ENCODE peak calls at places on chromosomes 7 and 10, in six cellular contexts. One of them, this sample, is unnamed.

GRCh38 chr10:73910764-73911552 is at the start of gene PLAU:
- DNase-seq in cardiac muscle cell: peak; percentile 69
- DNase-seq in heart left ventricle: peak; percentile 77
- DNase-seq in uterus: no peak
- DNase-seq in ascending aorta: no peak
- DNase-seq in right atrium auricular region: no peak
- DNase-seq in this sample: no peak

GRCh38 chr7:131235489-131236317 is 92.0 kb upstream of the MKLN1 start:
- DNase-seq in ascending aorta: peak; percentile 48
- DNase-seq in cardiac muscle cell: no peak
- DNase-seq in heart left ventricle: no peak
- DNase-seq in right atrium auricular region: peak; percentile 77
- DNase-seq in uterus: peak; percentile 46
- DNase-seq in this sample: no peak

GRCh38 chr7:155857141-155857540 is 44.9 kb upstream of the SHH start:
- DNase-seq in cardiac muscle cell: no peak
- DNase-seq in ascending aorta: no peak
- DNase-seq in heart left ventricle: no peak
- DNase-seq in uterus: no peak
- DNase-seq in right atrium auricular region: no peak
- DNase-seq in this sample: no peak

GRCh38 chr7:29360633-29361625 is 166.4 kb downstream of the CHN2 start:
- DNase-seq in heart left ventricle: no peak
- DNase-seq in right atrium auricular region: no peak
- DNase-seq in ascending aorta: no peak
- DNase-seq in uterus: no peak
- DNase-seq in cardiac muscle cell: no peak
- DNase-seq in this sample: no peak

GRCh38 chr10:100345570-100346330 is 1.3 kb upstream of the SCD start:
- DNase-seq in uterus: no peak
- DNase-seq in ascending aorta: no peak
- DNase-seq in cardiac muscle cell: peak; percentile 31
- DNase-seq in right atrium auricular region: no peak
- DNase-seq in heart left ventricle: no peak
- DNase-seq in this sample: no peak

GRCh38 chr10:116723428-116724281 is 18.7 kb downstream of the HSPA12A start:
- DNase-seq in uterus: no peak
- DNase-seq in heart left ventricle: no peak
- DNase-seq in right atrium auricular region: no peak
- DNase-seq in ascending aorta: no peak
- DNase-seq in cardiac muscle cell: no peak
- DNase-seq in this sample: no peak

GRCh38 chr7:80284848-80285247 is 150.2 kb downstream of the GNAI1 start:
- DNase-seq in heart left ventricle: no peak
- DNase-seq in cardiac muscle cell: no peak
- DNase-seq in uterus: no peak
- DNase-seq in ascending aorta: no peak
- DNase-seq in right atrium auricular region: no peak
- DNase-seq in this sample: no peak

GRCh38 chr10:131802156-131802915 is 98.5 kb upstream of the PPP2R2D start:
- DNase-seq in cardiac muscle cell: no peak
- DNase-seq in heart left ventricle: no peak
- DNase-seq in ascending aorta: no peak
- DNase-seq in right atrium auricular region: no peak
- DNase-seq in uterus: no peak
- DNase-seq in this sample: no peak

GRCh38 chr10:59290448-59290847 is 71.9 kb downstream of the FAM13C start:
- DNase-seq in uterus: no peak
- DNase-seq in cardiac muscle cell: no peak
- DNase-seq in heart left ventricle: no peak
- DNase-seq in right atrium auricular region: no peak
- DNase-seq in ascending aorta: no peak
- DNase-seq in this sample: no peak

GRCh38 chr10:128952856-128953255 is 514.2 kb upstream of the MGMT start:
- DNase-seq in right atrium auricular region: no peak
- DNase-seq in cardiac muscle cell: no peak
- DNase-seq in uterus: no peak
- DNase-seq in ascending aorta: no peak
- DNase-seq in heart left ventricle: no peak
- DNase-seq in this sample: no peak

GRCh38 chr10:11869743-11870460 is 46.7 kb downstream of the PROSER2 start:
- DNase-seq in ascending aorta: no peak
- DNase-seq in cardiac muscle cell: no peak
- DNase-seq in uterus: no peak
- DNase-seq in right atrium auricular region: no peak
- DNase-seq in heart left ventricle: no peak
- DNase-seq in this sample: no peak

GRCh38 chr10:86082556-86082955 is 284.0 kb downstream of the GRID1 start:
- DNase-seq in uterus: no peak
- DNase-seq in ascending aorta: no peak
- DNase-seq in heart left ventricle: no peak
- DNase-seq in right atrium auricular region: peak; percentile 48
- DNase-seq in cardiac muscle cell: no peak
- DNase-seq in this sample: no peak

GRCh38 chr7:85659364-85659763 is 472.5 kb upstream of the SEMA3D start:
- DNase-seq in cardiac muscle cell: no peak
- DNase-seq in right atrium auricular region: no peak
- DNase-seq in heart left ventricle: no peak
- DNase-seq in ascending aorta: no peak
- DNase-seq in uterus: no peak
- DNase-seq in this sample: no peak

GRCh38 chr7:39158367-39158766 is 180.7 kb downstream of the POU6F2 start:
- DNase-seq in cardiac muscle cell: no peak
- DNase-seq in uterus: no peak
- DNase-seq in right atrium auricular region: no peak
- DNase-seq in ascending aorta: no peak
- DNase-seq in heart left ventricle: no peak
- DNase-seq in this sample: no peak

GRCh38 chr7:124155400-124156022 is 122.6 kb upstream of the TMEM229A start:
- DNase-seq in ascending aorta: no peak
- DNase-seq in cardiac muscle cell: peak; percentile 55
- DNase-seq in heart left ventricle: no peak
- DNase-seq in right atrium auricular region: no peak
- DNase-seq in uterus: no peak
- DNase-seq in this sample: no peak

GRCh38 chr10:29055091-29055490 is 233.8 kb upstream of the LYZL1 start:
- DNase-seq in right atrium auricular region: no peak
- DNase-seq in ascending aorta: no peak
- DNase-seq in uterus: no peak
- DNase-seq in cardiac muscle cell: no peak
- DNase-seq in heart left ventricle: no peak
- DNase-seq in this sample: no peak

GRCh38 chr7:1526271-1526754 is 4.2 kb upstream of the MAFK start:
- DNase-seq in ascending aorta: no peak
- DNase-seq in heart left ventricle: no peak
- DNase-seq in uterus: no peak
- DNase-seq in cardiac muscle cell: no peak
- DNase-seq in right atrium auricular region: no peak
- DNase-seq in this sample: no peak

GRCh38 chr7:102439963-102440795 is 6.8 kb downstream of the ORAI2 start:
- DNase-seq in heart left ventricle: peak; percentile 68
- DNase-seq in ascending aorta: no peak
- DNase-seq in cardiac muscle cell: no peak
- DNase-seq in uterus: peak; percentile 68
- DNase-seq in right atrium auricular region: peak; percentile 77
- DNase-seq in this sample: no peak

GRCh38 chr7:155663942-155664341 is 19.5 kb downstream of the RBM33 start:
- DNase-seq in right atrium auricular region: no peak
- DNase-seq in uterus: no peak
- DNase-seq in ascending aorta: no peak
- DNase-seq in heart left ventricle: no peak
- DNase-seq in cardiac muscle cell: no peak
- DNase-seq in this sample: no peak

GRCh38 chr7:50531401-50531906 is 33.8 kb downstream of the DDC start:
- DNase-seq in ascending aorta: no peak
- DNase-seq in heart left ventricle: no peak
- DNase-seq in uterus: no peak
- DNase-seq in right atrium auricular region: no peak
- DNase-seq in cardiac muscle cell: no peak
- DNase-seq in this sample: no peak

GRCh38 chr7:105963038-105963667 is at the start of gene CDHR3:
- DNase-seq in right atrium auricular region: no peak
- DNase-seq in heart left ventricle: no peak
- DNase-seq in cardiac muscle cell: no peak
- DNase-seq in uterus: no peak
- DNase-seq in ascending aorta: no peak
- DNase-seq in this sample: no peak

GRCh38 chr7:116468534-116468933 is 31.0 kb upstream of the CAV2 start:
- DNase-seq in heart left ventricle: no peak
- DNase-seq in right atrium auricular region: no peak
- DNase-seq in uterus: no peak
- DNase-seq in ascending aorta: no peak
- DNase-seq in cardiac muscle cell: no peak
- DNase-seq in this sample: no peak

GRCh38 chr7:142800103-142800502 is 29.3 kb downstream of the PRSS2 start:
- DNase-seq in ascending aorta: no peak
- DNase-seq in uterus: no peak
- DNase-seq in cardiac muscle cell: no peak
- DNase-seq in heart left ventricle: no peak
- DNase-seq in right atrium auricular region: no peak
- DNase-seq in this sample: no peak

GRCh38 chr7:94941844-94942632 is 34.6 kb downstream of the PPP1R9A start:
- DNase-seq in heart left ventricle: no peak
- DNase-seq in uterus: no peak
- DNase-seq in cardiac muscle cell: no peak
- DNase-seq in right atrium auricular region: no peak
- DNase-seq in ascending aorta: no peak
- DNase-seq in this sample: no peak

GRCh38 chr10:132175907-132176581 is 10.7 kb upstream of the DPYSL4 start:
- DNase-seq in heart left ventricle: no peak
- DNase-seq in ascending aorta: no peak
- DNase-seq in uterus: no peak
- DNase-seq in right atrium auricular region: no peak
- DNase-seq in cardiac muscle cell: peak; percentile 30
- DNase-seq in this sample: no peak

GRCh38 chr7:41384418-41384817 is 318.5 kb downstream of the INHBA start:
- DNase-seq in right atrium auricular region: no peak
- DNase-seq in ascending aorta: no peak
- DNase-seq in cardiac muscle cell: no peak
- DNase-seq in heart left ventricle: no peak
- DNase-seq in uterus: no peak
- DNase-seq in this sample: no peak

GRCh38 chr10:127374901-127375300 is 174.2 kb upstream of the NPS start:
- DNase-seq in ascending aorta: no peak
- DNase-seq in heart left ventricle: no peak
- DNase-seq in uterus: no peak
- DNase-seq in cardiac muscle cell: no peak
- DNase-seq in right atrium auricular region: no peak
- DNase-seq in this sample: no peak

GRCh38 chr7:150388709-150389531 is 9.8 kb downstream of the ZNF775 start:
- DNase-seq in right atrium auricular region: peak; percentile 75
- DNase-seq in heart left ventricle: peak; percentile 69
- DNase-seq in ascending aorta: no peak
- DNase-seq in cardiac muscle cell: peak; percentile 43
- DNase-seq in uterus: peak; percentile 46
- DNase-seq in this sample: no peak

GRCh38 chr7:130933919-130934318 is 199.9 kb upstream of the KLF14 start:
- DNase-seq in uterus: no peak
- DNase-seq in ascending aorta: no peak
- DNase-seq in heart left ventricle: no peak
- DNase-seq in cardiac muscle cell: no peak
- DNase-seq in right atrium auricular region: no peak
- DNase-seq in this sample: no peak

GRCh38 chr10:102648889-102649752 is 4.8 kb downstream of the TRIM8 start:
- DNase-seq in uterus: no peak
- DNase-seq in cardiac muscle cell: no peak
- DNase-seq in right atrium auricular region: no peak
- DNase-seq in ascending aorta: no peak
- DNase-seq in heart left ventricle: peak; percentile 34
- DNase-seq in this sample: no peak

GRCh38 chr7:135662123-135662372 is 266 bp upstream of the STMP1 start:
- DNase-seq in ascending aorta: no peak
- DNase-seq in cardiac muscle cell: no peak
- DNase-seq in right atrium auricular region: no peak
- DNase-seq in heart left ventricle: no peak
- DNase-seq in uterus: no peak
- DNase-seq in this sample: no peak
- TF ChIP-seq CTCF in ascending aorta: peak; percentile 92
- TF ChIP-seq CTCF in cardiac muscle cell: no peak
- TF ChIP-seq CTCF in right atrium auricular region: peak; percentile 85
- TF ChIP-seq CTCF in heart left ventricle: no peak
- TF ChIP-seq CTCF in uterus: no peak
- TF ChIP-seq CTCF in this sample: peak; percentile 80

DNA sequence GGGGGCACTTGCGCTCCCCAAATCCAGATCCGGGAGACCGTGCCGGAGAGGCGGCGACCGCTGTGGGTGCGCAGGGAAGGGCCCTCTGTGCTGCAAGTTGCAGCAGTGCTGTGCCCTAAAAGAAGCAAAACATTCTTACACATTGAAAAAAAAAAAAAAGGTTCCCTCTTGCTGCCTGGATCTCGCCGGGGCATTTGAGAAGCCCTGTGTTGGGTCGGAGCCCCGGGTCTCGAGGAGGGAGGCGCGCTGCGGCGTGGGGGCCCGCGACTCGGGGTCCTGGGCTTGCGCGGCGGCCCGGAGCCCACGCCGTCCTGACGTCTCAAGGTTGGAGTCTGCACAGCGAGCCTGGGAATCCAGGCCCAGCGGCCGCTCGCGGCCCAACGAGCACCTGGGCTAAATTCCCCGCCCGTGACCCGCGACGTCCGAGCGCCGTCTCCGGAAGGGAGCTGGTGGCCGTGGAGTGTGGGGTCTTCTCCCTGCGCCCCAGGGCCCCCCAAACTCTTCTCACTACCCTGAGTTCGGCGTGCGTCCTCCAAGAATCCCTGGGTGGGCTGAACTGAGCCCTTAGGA is 1.3 kb upstream of the CTBP2 start:
- DNase-seq in uterus: no peak
- DNase-seq in heart left ventricle: no peak
- DNase-seq in right atrium auricular region: peak; percentile 58
- DNase-seq in ascending aorta: no peak
- DNase-seq in cardiac muscle cell: peak; percentile 55
- DNase-seq in this sample: no peak
- H3K27ac ChIP-seq in uterus: peak overlapping the region; percentile 99
- H3K27ac ChIP-seq in heart left ventricle: peak overlapping the region; percentile 99
- H3K27ac ChIP-seq in right atrium auricular region: peak overlapping the region; percentile 97
- H3K27ac ChIP-seq in ascending aorta: peak overlapping the region; percentile 99
- H3K27ac ChIP-seq in cardiac muscle cell: peak overlapping the region; percentile 91
- H3K27ac ChIP-seq in this sample: peak overlapping the region; percentile 97

GRCh38 chr7:128347573-128348147 is 4.0 kb upstream of the RBM28 start:
- DNase-seq in uterus: no peak
- DNase-seq in right atrium auricular region: no peak
- DNase-seq in ascending aorta: no peak
- DNase-seq in cardiac muscle cell: peak; percentile 76
- DNase-seq in heart left ventricle: no peak
- DNase-seq in this sample: no peak
- H3K27me3 ChIP-seq in uterus: no peaks in the 10 kb centered on the region
- H3K27me3 ChIP-seq in right atrium auricular region: no peaks in the 10 kb centered on the region
- H3K27me3 ChIP-seq in ascending aorta: no peaks in the 10 kb centered on the region
- H3K27me3 ChIP-seq in cardiac muscle cell: peaks cover 45% of the 10 kb centered on the region
- H3K27me3 ChIP-seq in heart left ventricle: peaks cover 7% of the 10 kb centered on the region
- H3K27me3 ChIP-seq in this sample: no peaks in the 10 kb centered on the region

DNA sequence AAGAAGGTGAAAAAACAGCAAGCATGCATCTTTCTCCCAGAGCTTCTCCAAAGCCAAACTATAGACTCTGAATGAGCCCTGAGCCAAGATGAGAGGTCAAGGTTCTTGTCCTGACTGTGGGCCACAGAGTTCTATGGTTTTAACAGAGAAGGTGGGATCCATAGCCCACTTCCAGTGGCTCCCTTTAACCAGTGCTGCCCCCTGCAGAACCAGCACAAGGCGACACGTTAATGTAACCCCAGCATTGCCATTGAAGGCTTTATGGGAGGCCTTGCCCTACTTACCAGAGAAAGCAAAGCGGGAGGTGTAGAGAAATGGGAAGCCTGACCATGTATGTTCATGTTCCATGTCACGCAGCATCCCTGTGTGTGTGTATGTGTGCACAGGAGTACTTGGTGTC is 243.6 kb downstream of the PRPF18 start:
- DNase-seq in uterus: no peak
- DNase-seq in cardiac muscle cell: no peak
- DNase-seq in heart left ventricle: no peak
- DNase-seq in right atrium auricular region: no peak
- DNase-seq in ascending aorta: no peak
- DNase-seq in this sample: no peak
- TF ChIP-seq CTCF in uterus: no peak
- TF ChIP-seq CTCF in cardiac muscle cell: no peak
- TF ChIP-seq CTCF in heart left ventricle: no peak
- TF ChIP-seq CTCF in right atrium auricular region: no peak
- TF ChIP-seq CTCF in ascending aorta: no peak
- TF ChIP-seq CTCF in this sample: no peak